ENCODE peak calls at places on chromosomes 3 and 15, in four cellular contexts. S, H, X and A are unnamed samples.

GRCh38 chr15:27704939-27705514 is 394.1 kb downstream of the OCA2 start:
- DNase-seq in H (no peak), X (no peak), S (no peak), A (no peak)

GRCh38 chr3:190883973-190884832 is 21.7 kb upstream of the GMNC start:
- DNase-seq in S (peak), X (peak), H (no peak), A (no peak)

GRCh38 chr15:84973492-84974460 is 7.9 kb upstream of the PDE8A start:
- DNase-seq in S (no peak), X (no peak), H (no peak), A (no peak)

GRCh38 chr3:40137586-40138295 is 171.8 kb upstream of the EIF1B start:
- DNase-seq in H (no peak), S (no peak), X (no peak), A (no peak)

GRCh38 chr3:138284957-138285477 is 44.6 kb downstream of the NME9 start:
- DNase-seq in X (no peak), H (no peak), S (no peak), A (no peak)

GRCh38 chr3:149375164-149375823 is 2.2 kb downstream of the TM4SF1 start:
- DNase-seq in X (no peak), S (no peak), H (no peak), A (no peak)

GRCh38 chr3:4504340-4505261 is 11.5 kb downstream of the ITPR1 start:
- DNase-seq in X (peak), S (peak), H (no peak), A (no peak)

GRCh38 chr3:129519896-129520440 is 8.5 kb upstream of the RHO start:
- DNase-seq in X (no peak), S (no peak), H (no peak), A (no peak)

GRCh38 chr15:78438595-78439285 is 724 bp downstream of the IREB2 start:
- DNase-seq in X (peak), S (no peak), H (peak), A (no peak)

GRCh38 chr3:120475722-120476385 is 25.1 kb upstream of the FSTL1 start:
- DNase-seq in X (no peak), H (no peak), S (no peak), A (no peak)

GRCh38 chr15:57198654-57199241 is 177.6 kb upstream of the CGNL1 start:
- DNase-seq in S (no peak), X (no peak), H (no peak), A (no peak)

GRCh38 chr3:114179575-114179974 is 723 bp upstream of the DRD3 start:
- DNase-seq in H (no peak), X (no peak), S (no peak), A (no peak)

GRCh38 chr3:189204467-189204866 is 32.7 kb downstream of the TPRG1 start:
- DNase-seq in S (no peak), X (no peak), H (no peak), A (no peak)

GRCh38 chr3:71309886-71310285 is 273.6 kb downstream of the FOXP1 start:
- DNase-seq in H (no peak), S (no peak), X (no peak), A (no peak)

GRCh38 chr15:58447244-58448010 is 15.6 kb downstream of the LIPC start:
- DNase-seq in S (no peak), H (no peak), X (no peak), A (no peak)

GRCh38 chr3:153289334-153289808 is 127.3 kb downstream of the RAP2B start:
- DNase-seq in S (no peak), X (no peak), H (no peak), A (no peak)

GRCh38 chr3:178181085-178181484 is 355.2 kb upstream of the KCNMB2 start:
- DNase-seq in S (no peak), H (no peak), X (no peak), A (no peak)